ENCODE peak calls at places on chromosomes 5 and 9, in nine cellular contexts. Q is hepatocyte, J is transverse colon, R is GM12878, D is H1, Z is heart left ventricle, F is omental fat pad, G is type B pancreatic cell, A is endodermal cell. X is an unnamed sample.

GRCh38 chr9:97441729-97442128 is 29.8 kb downstream of the TDRD7 start:
- DNase-seq in Q (no peak), J (no peak), R (no peak), D (no peak), Z (no peak), F (no peak), G (no peak), A (no peak), X (no peak)

GRCh38 chr9:33166263-33167083 is 663 bp downstream of the B4GALT1 start:
- DNase-seq in Q (peak; percentile 72), J (peak; percentile 63), R (no peak), D (no peak), Z (peak; percentile 59), F (no peak), G (no peak), A (no peak), X (peak; percentile 8)

GRCh38 chr5:108025009-108025408 is 354.3 kb upstream of the EFNA5 start:
- DNase-seq in Q (no peak), J (no peak), R (no peak), D (no peak), Z (no peak), F (no peak), G (no peak), A (no peak), X (no peak)

GRCh38 chr9:98523231-98523901 is 185.4 kb downstream of the GABBR2 start:
- DNase-seq in Q (peak; percentile 28), J (no peak), R (no peak), D (no peak), Z (no peak), F (no peak), G (no peak), A (peak; percentile 65), X (peak; percentile 51)

GRCh38 chr5:65721050-65721774 is 697 bp downstream of the SGTB start:
- DNase-seq in Q (peak; percentile 69), J (peak; percentile 55), R (no peak), D (no peak), Z (peak; percentile 37), F (peak; percentile 47), G (no peak), A (peak; percentile 73), X (peak; percentile 76)

GRCh38 chr5:58410441-58410840 is 49.4 kb downstream of the PLK2 start:
- DNase-seq in Q (peak; percentile 48), J (no peak), R (no peak), D (no peak), Z (no peak), F (no peak), G (no peak), A (no peak), X (peak; percentile 65)

GRCh38 chr5:32163785-32164184 is 10.3 kb downstream of the GOLPH3 start:
- DNase-seq in Q (no peak), J (no peak), R (no peak), D (no peak), Z (no peak), F (no peak), G (no peak), A (no peak), X (no peak)

GRCh38 chr9:134885647-134886412 is 5.2 kb downstream of the FCN2 start:
- DNase-seq in Q (no peak), J (no peak), R (no peak), D (no peak), Z (no peak), F (no peak), G (no peak), A (no peak), X (no peak)

GRCh38 chr9:108070861-108071260 is 581.3 kb upstream of the KLF4 start:
- DNase-seq in Q (no peak), J (no peak), R (no peak), D (no peak), Z (no peak), F (no peak), G (no peak), A (no peak), X (no peak)

GRCh38 chr9:108074900-108075299 is 585.3 kb upstream of the KLF4 start:
- DNase-seq in Q (no peak), J (no peak), R (no peak), D (no peak), Z (no peak), F (no peak), G (no peak), A (no peak), X (no peak)

GRCh38 chr9:108072740-108073139 is 583.2 kb upstream of the KLF4 start:
- DNase-seq in Q (no peak), J (no peak), R (no peak), D (no peak), Z (no peak), F (no peak), G (no peak), A (no peak), X (no peak)

GRCh38 chr9:108078823-108079222 is 589.3 kb upstream of the KLF4 start:
- DNase-seq in Q (no peak), J (no peak), R (no peak), D (no peak), Z (no peak), F (no peak), G (no peak), A (no peak), X (no peak)

GRCh38 chr9:108073823-108074222 is 584.3 kb upstream of the KLF4 start:
- DNase-seq in Q (no peak), J (no peak), R (no peak), D (no peak), Z (no peak), F (no peak), G (no peak), A (no peak), X (no peak)
- TF ChIP-seq CTCF in Q (no peak), J (no peak), R (no peak), D (no peak), Z (no peak), F (no peak), G (no peak), A (no peak), X (no peak)

DNA sequence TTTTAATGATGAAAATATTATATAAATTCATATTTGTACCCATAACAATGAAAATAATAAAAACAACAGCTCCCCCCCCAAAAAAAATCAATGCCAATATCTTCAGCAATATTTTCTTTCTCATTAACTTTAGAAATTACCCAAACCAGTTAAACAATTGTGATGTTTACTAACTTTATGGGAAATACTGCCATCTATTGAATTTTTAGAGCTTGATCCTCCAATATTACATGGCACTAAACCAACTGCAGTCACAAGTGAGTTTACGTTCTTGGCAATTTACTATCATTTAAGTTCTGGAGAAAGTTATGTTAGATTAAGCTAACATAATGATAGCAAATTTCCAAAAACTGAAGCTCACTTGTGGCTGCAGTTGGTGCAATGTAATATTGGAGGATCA is 379.6 kb downstream of the CDH18 start:
- DNase-seq in Q (no peak), J (no peak), R (no peak), D (no peak), Z (no peak), F (no peak), G (no peak), A (no peak), X (no peak)
- TF ChIP-seq CTCF in Q (peak; percentile 51), J (no peak), R (peak; percentile 32), D (peak; percentile 13), Z (no peak), F (no peak), G (peak; percentile 61), A (peak; percentile 61), X (no peak)

GRCh38 chr9:110949081-110949480 is 89.2 kb downstream of the LPAR1 start:
- DNase-seq in Q (no peak), J (no peak), R (no peak), D (no peak), Z (no peak), F (no peak), G (no peak), A (no peak), X (no peak)

GRCh38 chr9:110947645-110948044 is 90.6 kb downstream of the LPAR1 start:
- DNase-seq in Q (no peak), J (no peak), R (no peak), D (no peak), Z (no peak), F (no peak), G (no peak), A (no peak), X (no peak)

GRCh38 chr9:110954822-110955291 is 83.4 kb downstream of the LPAR1 start:
- DNase-seq in Q (no peak), J (no peak), R (no peak), D (no peak), Z (no peak), F (no peak), G (no peak), A (no peak), X (no peak)

GRCh38 chr9:110952018-110952864 is 86.0 kb downstream of the LPAR1 start:
- DNase-seq in Q (no peak), J (no peak), R (no peak), D (no peak), Z (no peak), F (no peak), G (no peak), A (no peak), X (no peak)

GRCh38 chr9:110950041-110950645 is 88.1 kb downstream of the LPAR1 start:
- DNase-seq in Q (no peak), J (no peak), R (no peak), D (no peak), Z (no peak), F (no peak), G (no peak), A (no peak), X (peak; percentile 65)
- TF ChIP-seq CTCF in Q (no peak), J (no peak), R (no peak), D (no peak), Z (no peak), F (no peak), G (no peak), A (no peak), X (no peak)

GRCh38 chr5:127830829-127831598 is 127.8 kb downstream of the CCDC192 start:
- DNase-seq in Q (no peak), J (no peak), R (no peak), D (no peak), Z (no peak), F (no peak), G (no peak), A (no peak), X (no peak)

GRCh38 chr5:127830157-127830556 is 127.0 kb downstream of the CCDC192 start:
- DNase-seq in Q (no peak), J (no peak), R (no peak), D (no peak), Z (no peak), F (no peak), G (no peak), A (no peak), X (no peak)

GRCh38 chr5:127838661-127839060 is 135.5 kb downstream of the CCDC192 start:
- DNase-seq in Q (peak; percentile 46), J (no peak), R (no peak), D (no peak), Z (no peak), F (no peak), G (no peak), A (peak; percentile 82), X (peak; percentile 22)

GRCh38 chr5:127832057-127832456 is 128.9 kb downstream of the CCDC192 start:
- DNase-seq in Q (no peak), J (no peak), R (no peak), D (no peak), Z (no peak), F (no peak), G (no peak), A (no peak), X (no peak)

DNA sequence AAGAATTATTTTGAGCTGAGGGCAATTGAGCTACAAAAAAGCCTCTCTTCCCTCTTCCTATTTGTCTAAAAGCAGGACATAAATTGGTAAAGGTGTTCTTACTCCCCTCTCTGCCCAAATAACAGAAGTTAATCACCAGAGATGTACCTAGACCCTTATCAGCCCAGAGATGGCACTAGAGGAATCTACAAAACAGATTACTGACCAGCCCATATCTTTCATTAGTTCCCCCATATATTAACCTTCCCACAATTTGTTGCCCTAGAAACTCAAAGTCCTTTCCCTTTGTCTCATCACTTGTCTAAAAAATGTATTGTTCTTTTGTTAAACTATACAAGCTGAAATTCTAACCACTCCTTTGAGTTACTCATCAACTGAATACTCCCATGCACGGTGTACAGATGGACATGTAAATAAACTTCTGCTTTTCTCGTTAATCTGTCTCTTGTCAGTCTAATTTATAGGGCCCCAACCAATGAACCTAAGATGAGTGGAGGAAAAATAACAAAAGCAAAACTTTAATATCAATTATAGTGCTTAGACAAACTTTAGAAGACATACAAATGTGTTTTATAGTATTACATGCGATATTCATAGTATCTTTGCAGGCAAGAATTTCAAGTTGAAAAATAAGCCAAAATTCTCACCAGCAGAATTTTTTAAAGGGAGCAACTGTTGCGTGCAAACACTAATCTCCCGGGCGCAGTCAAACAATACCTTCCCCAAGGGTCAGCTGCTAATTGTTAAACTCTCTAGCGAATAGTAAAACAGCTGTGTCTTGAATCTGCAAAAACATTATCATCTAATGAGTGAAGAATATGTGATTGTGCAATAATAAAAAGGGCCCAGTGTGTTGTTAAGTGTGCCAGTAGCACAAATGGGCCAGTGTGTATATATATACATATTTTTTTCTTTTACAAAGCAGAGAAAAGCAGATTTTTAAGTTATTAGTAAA is 131.1 kb downstream of the CCDC192 start:
- DNase-seq in Q (no peak), J (no peak), R (no peak), D (no peak), Z (no peak), F (no peak), G (no peak), A (no peak), X (no peak)
- TF ChIP-seq CTCF in Q (no peak), J (no peak), R (no peak), D (no peak), Z (no peak), F (no peak), G (no peak), A (no peak), X (no peak)

X was measured in HFFc6.